ENCODE peak calls at places on chromosomes 6 and 20, in nine cellular contexts. L is IMR-90, W is A549, U is GM23248, Y is HCT116, B is neuronal stem cell, S is astrocyte, X is mesenchymal stem cell, Q is PC-3. D is an unnamed sample.

GRCh38 chr6:105985816-105986632 is 100.1 kb upstream of the PRDM1 start:
- DNase-seq in L (no peak), W (no peak), U (no peak), Y (no peak), B (peak), S (no peak), X (peak), Q (no peak), D (no peak)

GRCh38 chr6:110389689-110390382 is 25.5 kb downstream of the DDO start:
- DNase-seq in L (no peak), W (no peak), U (no peak), Y (no peak), B (no peak), S (no peak), X (no peak), Q (no peak), D (no peak)

GRCh38 chr6:104591573-104592334 is 268.0 kb downstream of the HACE1 start:
- DNase-seq in L (no peak), W (no peak), U (peak), Y (no peak), B (no peak), S (no peak), X (peak), Q (no peak), D (no peak)

GRCh38 chr6:7846971-7847818 is 63.4 kb downstream of the TXNDC5 start:
- DNase-seq in L (peak), W (no peak), U (peak), Y (no peak), B (no peak), S (peak), X (peak), Q (no peak), D (no peak)

GRCh38 chr6:11430036-11430435 is 107.5 kb upstream of the TMEM170B start:
- DNase-seq in L (no peak), W (no peak), U (peak), Y (no peak), B (no peak), S (peak), X (no peak), Q (no peak), D (no peak)

GRCh38 chr6:25992413-25993037 is 29.9 kb downstream of the TRIM38 start:
- DNase-seq in L (peak), W (peak), U (peak), Y (peak), B (peak), S (peak), X (peak), Q (peak), D (peak)

GRCh38 chr6:145815351-145815772 is 767 bp upstream of the FBXO30 start:
- DNase-seq in L (peak), W (no peak), U (peak), Y (no peak), B (no peak), S (peak), X (peak), Q (no peak), D (no peak)

GRCh38 chr6:137869781-137870180 is 2.7 kb downstream of the TNFAIP3 start:
- DNase-seq in L (no peak), W (no peak), U (no peak), Y (no peak), B (no peak), S (no peak), X (no peak), Q (no peak), D (no peak)

GRCh38 chr20:58378704-58379103 is 10.3 kb upstream of the VAPB start:
- DNase-seq in L (no peak), W (no peak), U (no peak), Y (no peak), B (no peak), S (no peak), X (no peak), Q (no peak), D (no peak)

GRCh38 chr20:58378056-58378455 is 11.0 kb upstream of the VAPB start:
- DNase-seq in L (no peak), W (no peak), U (no peak), Y (no peak), B (no peak), S (no peak), X (no peak), Q (no peak), D (no peak)

GRCh38 chr20:58381627-58382026 is 7.4 kb upstream of the VAPB start:
- DNase-seq in L (no peak), W (no peak), U (no peak), Y (no peak), B (no peak), S (no peak), X (no peak), Q (no peak), D (no peak)

GRCh38 chr20:58384821-58385220 is 4.2 kb upstream of the VAPB start:
- DNase-seq in L (no peak), W (no peak), U (no peak), Y (no peak), B (no peak), S (no peak), X (no peak), Q (no peak), D (no peak)

DNA sequence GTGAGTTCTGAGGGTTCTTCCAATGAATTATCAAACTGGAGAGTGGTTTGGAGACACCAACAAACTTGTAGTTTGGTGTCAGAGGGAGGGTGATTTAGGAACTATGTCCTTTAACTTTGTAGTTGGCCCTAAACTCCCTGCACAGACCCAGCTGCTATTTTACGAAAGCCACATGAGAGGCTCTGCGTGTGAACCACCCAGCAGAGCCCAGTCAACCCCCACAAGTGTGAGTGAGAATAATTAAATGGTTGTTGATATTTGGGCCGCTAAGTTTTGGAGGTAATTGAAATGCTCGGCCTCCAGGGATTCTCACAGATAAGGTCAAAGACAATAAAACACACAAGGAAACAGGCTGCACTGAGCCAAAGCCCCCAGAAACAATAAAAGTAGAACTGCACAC is 6.9 kb upstream of the VAPB start:
- DNase-seq in L (no peak), W (no peak), U (no peak), Y (no peak), B (no peak), S (no peak), X (no peak), Q (no peak), D (no peak)
- H3K4me3 ChIP-seq in L (no peak), W (no peak), U (no peak), Y (no peak), B (no peak), S (no peak), X (no peak), Q (no peak), D (no peak)

DNA sequence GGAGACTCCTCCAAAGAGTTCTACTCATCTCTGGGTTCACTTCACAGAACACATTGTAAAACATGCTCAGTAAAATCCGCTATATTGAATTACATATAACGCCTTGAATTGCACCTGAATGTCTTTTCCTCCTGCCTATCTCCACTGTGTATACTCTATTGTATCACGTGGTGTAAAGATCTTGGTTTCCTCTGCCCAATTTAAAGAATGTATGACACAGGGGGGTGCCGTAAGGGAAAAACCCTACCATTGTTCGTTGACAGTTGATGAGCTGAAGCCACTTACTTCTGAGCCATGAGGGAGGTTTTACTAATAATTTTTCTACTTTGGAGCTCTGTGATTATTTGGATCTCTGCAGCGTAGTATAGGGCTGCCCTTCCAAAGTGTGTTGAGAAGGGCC is 6.0 kb downstream of the ASF1A start:
- DNase-seq in L (no peak), W (no peak), U (no peak), Y (no peak), B (no peak), S (no peak), X (no peak), Q (no peak), D (no peak)
- H3K4me2 ChIP-seq in L (no peak), W (no peak), U (no peak), Y (no peak), B (no peak), S (peak), X (no peak), Q (no peak), D (no peak)

GRCh38 chr20:60137657-60138245 is 179.5 kb downstream of the CDH26 start:
- DNase-seq in L (peak), W (peak), U (peak), Y (peak), B (no peak), S (no peak), X (no peak), Q (peak), D (no peak)

GRCh38 chr20:60135276-60135675 is 177.1 kb downstream of the CDH26 start:
- DNase-seq in L (no peak), W (no peak), U (no peak), Y (no peak), B (no peak), S (no peak), X (no peak), Q (no peak), D (no peak)

GRCh38 chr20:60139663-60140446 is 181.6 kb downstream of the CDH26 start:
- DNase-seq in L (no peak), W (no peak), U (no peak), Y (no peak), B (no peak), S (no peak), X (no peak), Q (no peak), D (no peak)

GRCh38 chr20:60136640-60137411 is 178.6 kb downstream of the CDH26 start:
- DNase-seq in L (no peak), W (no peak), U (no peak), Y (no peak), B (no peak), S (no peak), X (no peak), Q (no peak), D (no peak)

DNA sequence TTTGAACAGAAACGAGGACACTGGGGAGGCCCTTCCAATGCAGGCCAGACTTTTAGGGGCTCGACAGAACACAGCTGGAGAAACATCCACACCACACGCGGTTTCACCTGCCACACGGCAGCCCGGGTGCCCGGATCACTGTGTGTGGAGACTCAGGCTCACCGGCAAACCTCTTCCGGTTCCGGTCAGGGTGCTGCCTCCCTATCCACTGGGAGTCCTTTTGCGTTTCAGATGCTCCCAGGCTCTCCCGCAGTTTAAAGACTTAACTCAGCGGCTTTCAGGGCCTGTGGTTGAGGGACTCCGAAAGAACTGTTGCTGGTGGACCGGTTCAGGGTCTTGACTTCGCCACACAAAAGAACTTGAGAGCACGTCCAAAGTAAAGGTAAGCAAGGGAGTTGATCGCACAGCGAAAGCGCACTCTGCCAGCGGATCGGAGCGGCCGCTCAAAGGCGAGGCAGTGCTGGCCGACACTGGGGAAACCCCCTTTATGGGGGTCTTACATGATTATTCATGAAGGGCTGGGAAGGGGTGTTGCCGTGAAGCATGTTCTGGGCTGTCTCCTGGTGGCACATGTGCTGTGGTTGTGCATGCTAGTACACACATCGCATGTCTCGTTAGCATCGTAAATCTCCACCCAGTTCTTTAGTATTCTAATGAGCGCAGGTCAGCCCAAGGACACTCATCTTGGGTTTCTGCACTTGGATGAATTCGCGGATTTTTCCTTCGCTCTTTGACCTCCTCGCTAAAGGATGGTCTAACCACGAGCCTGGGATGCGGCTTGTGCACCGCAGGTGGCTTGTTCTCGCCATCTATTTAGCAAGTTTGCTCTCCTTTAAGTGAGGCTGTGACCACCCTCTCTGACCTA is 180.3 kb downstream of the CDH26 start:
- DNase-seq in L (peak), W (no peak), U (peak), Y (no peak), B (no peak), S (peak), X (no peak), Q (no peak), D (no peak)
- H3K4me3 ChIP-seq in L (peak), W (no peak), U (peak), Y (no peak), B (no peak), S (peak), X (no peak), Q (no peak), D (no peak)

DNA sequence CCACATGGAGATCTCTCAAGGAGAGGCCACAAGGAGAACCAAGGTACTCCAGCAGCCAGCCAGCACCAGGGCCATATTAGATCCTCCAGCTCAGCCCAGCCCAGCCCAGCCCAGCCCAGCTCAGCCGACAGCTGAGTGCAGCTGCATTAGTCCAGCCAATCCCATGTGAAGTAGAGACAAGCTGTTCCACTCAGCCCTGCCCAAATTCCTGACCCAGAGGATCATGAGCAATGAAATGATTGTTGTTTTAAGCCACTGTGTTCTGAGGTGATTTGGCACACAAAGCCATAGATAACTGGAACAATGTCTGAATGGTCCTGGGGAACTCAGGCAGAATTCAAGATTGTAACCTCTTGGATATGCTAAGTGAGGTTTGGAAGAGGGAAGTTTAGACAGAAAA is 59.5 kb upstream of the BMP2 start:
- DNase-seq in L (peak), W (no peak), U (peak), Y (no peak), B (no peak), S (peak), X (peak), Q (peak), D (no peak)
- H3K4me2 ChIP-seq in L (no peak), W (no peak), U (no peak), Y (no peak), B (no peak), S (peak), X (no peak), Q (peak), D (peak)

DNA sequence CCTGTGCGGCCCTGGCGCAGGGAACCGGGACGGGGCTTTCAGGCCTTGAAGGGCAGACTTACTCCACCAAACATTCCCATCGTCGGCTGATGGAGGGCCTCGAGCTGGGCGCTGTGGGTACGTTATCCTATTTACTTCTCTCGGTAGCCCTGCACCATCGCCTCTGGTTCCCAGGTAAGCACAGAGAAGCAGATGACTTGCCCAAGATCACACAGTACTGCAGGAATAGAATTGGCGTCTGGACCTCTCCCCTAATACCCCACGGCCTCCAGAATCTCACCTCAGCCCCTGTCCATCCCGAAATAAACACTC is 46.4 kb downstream of the PDYN start:
- DNase-seq in L (no peak), W (no peak), U (no peak), Y (no peak), B (no peak), S (no peak), X (no peak), Q (no peak), D (no peak)
- H3K4me3 ChIP-seq in L (no peak), W (no peak), U (no peak), Y (no peak), B (no peak), S (no peak), X (no peak), Q (no peak), D (no peak)

D was measured in PC-9.